ENCODE peak calls at places on chromosome 12, in five cellular contexts. T is PC-9, E is PC-3, X is psoas muscle, Z is cardiac muscle cell. P is an unnamed sample.

GRCh38 chr12:24020391-24021163 is 71.1 kb upstream of the SOX5 start:
- DNase-seq in Z (no peak), E (no peak), X (no peak), T (no peak), P (no peak)

GRCh38 chr12:51025182-51025747 is 919 bp downstream of the SLC11A2 start:
- DNase-seq in T (no peak), Z (no peak), E (no peak), X (no peak), P (no peak)

GRCh38 chr12:130109062-130109945 is 53.0 kb upstream of the FZD10 start:
- DNase-seq in E (no peak), T (no peak), X (no peak), Z (no peak), P (no peak)

GRCh38 chr12:47236109-47236714 is 156.5 kb upstream of the AMIGO2 start:
- DNase-seq in E (peak), Z (no peak), T (no peak), X (no peak), P (peak)

GRCh38 chr12:67107751-67108269 is 161.3 kb upstream of the CAND1 start:
- DNase-seq in X (no peak), Z (no peak), T (no peak), E (no peak), P (no peak)

GRCh38 chr12:51323317-51323960 is 535 bp downstream of the BIN2 start:
- DNase-seq in T (no peak), Z (no peak), E (no peak), X (no peak), P (no peak)

GRCh38 chr12:108369736-108370396 is 30.8 kb upstream of the CMKLR1 start:
- DNase-seq in Z (no peak), T (no peak), E (no peak), X (no peak), P (no peak)

GRCh38 chr12:116736962-116737773 is 701 bp downstream of the SPRING1 start:
- DNase-seq in T (no peak), X (no peak), E (no peak), Z (peak), P (no peak)

GRCh38 chr12:75553398-75553797 is 42.0 kb upstream of the KRR1 start:
- DNase-seq in Z (peak), X (no peak), E (no peak), T (peak), P (no peak)

GRCh38 chr12:122946690-122947271 is 19.5 kb downstream of the ABCB9 start:
- DNase-seq in X (peak), E (peak), Z (peak), T (peak), P (peak)

GRCh38 chr12:106327256-106327852 is 24.8 kb downstream of the TCP11L2 start:
- DNase-seq in X (no peak), E (no peak), Z (no peak), T (no peak), P (no peak)

GRCh38 chr12:3432176-3432742 is 58.7 kb upstream of the PRMT8 start:
- DNase-seq in T (no peak), X (no peak), Z (no peak), E (no peak), P (no peak)

GRCh38 chr12:116539361-116539771 is 19.8 kb upstream of the MAP1LC3B2 start:
- DNase-seq in Z (no peak), T (no peak), E (peak), X (no peak), P (peak)

GRCh38 chr12:105850103-105850968 is 288.4 kb downstream of the NUAK1 start:
- DNase-seq in E (no peak), X (no peak), T (no peak), Z (no peak), P (no peak)

GRCh38 chr12:38484821-38485220 is 168.2 kb downstream of the ALG10B start:
- DNase-seq in T (no peak), Z (no peak), E (no peak), X (no peak), P (no peak)

GRCh38 chr12:267581-268482 is 5.2 kb upstream of the SLC6A13 start:
- DNase-seq in E (no peak), Z (peak), T (no peak), X (no peak), P (peak)

GRCh38 chr12:88111074-88111652 is 30.7 kb downstream of the CEP290 start:
- DNase-seq in T (no peak), Z (peak), E (peak), X (no peak), P (peak)

GRCh38 chr12:49909826-49910225 is 6.1 kb upstream of the FAIM2 start:
- DNase-seq in Z (peak), T (no peak), E (no peak), X (peak), P (peak)

GRCh38 chr12:89651192-89651591 is 57.4 kb downstream of the ATP2B1 start:
- DNase-seq in X (no peak), T (no peak), E (no peak), Z (no peak), P (no peak)

GRCh38 chr12:101230547-101230946 is 20.5 kb upstream of the SLC5A8 start:
- DNase-seq in Z (no peak), T (no peak), X (no peak), E (peak), P (peak)

GRCh38 chr12:131091413-131091975 is 137.8 kb downstream of the ADGRD1 start:
- DNase-seq in Z (no peak), T (no peak), X (no peak), E (no peak), P (no peak)

GRCh38 chr12:30794591-30795409 is 40.0 kb upstream of the CAPRIN2 start:
- DNase-seq in E (peak), Z (no peak), X (no peak), T (peak), P (peak)

GRCh38 chr12:77299001-77299400 is 233.6 kb upstream of the E2F7 start:
- DNase-seq in X (no peak), Z (no peak), E (no peak), T (no peak), P (peak)

GRCh38 chr12:8780389-8780788 is 42.0 kb upstream of the A2ML1 start:
- DNase-seq in Z (peak), X (no peak), E (peak), T (peak), P (peak)
- TF ChIP-seq CTCF in Z (peak), X (no peak), E (peak), T (peak), P (peak)

DNA sequence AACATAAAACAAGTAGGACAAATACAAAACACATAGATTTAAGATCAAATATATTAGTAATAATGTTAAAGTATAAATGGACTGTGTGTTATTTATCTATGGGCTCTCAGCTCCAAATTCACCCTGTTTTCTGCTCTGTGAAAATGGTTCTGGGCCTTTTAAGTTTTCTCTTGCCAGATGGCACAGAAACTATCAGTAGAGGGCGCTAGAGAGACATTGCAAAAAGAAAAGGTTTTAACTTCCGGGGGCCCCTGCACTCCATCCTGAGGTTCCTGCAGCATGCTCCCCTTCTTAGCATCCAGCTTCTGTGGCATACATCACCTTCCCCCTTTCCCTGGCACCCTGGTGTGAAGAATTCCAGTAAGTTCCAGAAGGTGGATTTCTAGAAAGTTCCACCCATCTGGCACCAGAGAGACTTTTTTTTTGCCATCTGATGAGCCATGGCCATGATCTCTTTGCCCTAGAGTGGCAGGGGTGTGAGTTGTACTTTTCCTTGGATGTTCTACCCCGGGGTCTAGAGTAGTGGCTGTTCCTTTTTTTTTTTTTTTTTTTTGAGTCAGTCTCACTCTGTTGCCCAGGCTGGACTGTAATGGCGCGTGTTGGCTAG is 29.3 kb downstream of the ZCRB1 start:
- DNase-seq in Z (no peak), T (no peak), E (peak), X (no peak), P (peak)
- TF ChIP-seq CTCF in Z (peak), T (peak), E (peak), X (no peak), P (peak)

DNA sequence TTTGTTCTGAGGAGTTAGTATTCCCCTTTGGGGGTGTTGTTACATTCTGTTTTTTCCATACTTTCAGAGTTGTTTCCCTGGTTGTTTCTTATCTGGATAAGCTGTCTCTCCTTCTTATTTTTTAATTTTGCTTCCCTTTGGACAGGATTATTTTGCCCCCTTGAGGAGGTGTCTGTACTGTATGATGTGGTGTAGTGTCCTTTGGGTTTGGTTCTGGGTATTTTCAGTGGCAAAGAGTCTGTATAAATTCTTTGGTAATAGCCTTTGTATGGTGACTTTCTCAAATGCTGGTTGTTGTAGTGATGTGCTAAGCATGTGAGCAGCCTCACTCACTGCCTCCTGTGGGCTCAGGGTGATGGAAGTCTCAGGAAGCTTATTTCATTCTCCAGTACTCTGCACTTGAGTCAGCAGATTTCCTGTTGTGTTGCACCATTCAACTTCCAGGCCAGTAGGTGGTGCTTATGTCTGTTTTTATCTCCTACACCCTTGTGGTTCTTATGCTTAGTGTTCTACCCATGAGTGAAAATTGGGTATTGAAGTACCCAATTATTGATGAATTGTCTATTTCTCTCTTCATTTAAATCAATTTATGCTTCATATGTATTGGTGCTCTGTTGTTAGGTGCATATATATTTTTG is 103.3 kb upstream of the PMCH start:
- DNase-seq in T (peak), X (no peak), E (peak), Z (peak), P (peak)
- TF ChIP-seq CTCF in T (peak), X (no peak), E (peak), Z (peak), P (peak)

GRCh38 chr12:114508529-114509129 is 102.7 kb upstream of the TBX5 start:
- DNase-seq in X (no peak), T (no peak), Z (peak), E (peak), P (peak)
- TF ChIP-seq CTCF in X (peak), T (peak), Z (peak), E (peak), P (peak)

GRCh38 chr12:5022465-5023061 is 21.1 kb upstream of the KCNA5 start:
- DNase-seq in E (peak), T (no peak), Z (peak), X (peak), P (peak)
- TF ChIP-seq CTCF in E (peak), T (peak), Z (peak), X (peak), P (peak)